ENCODE peak calls at places on chromosomes 5 and 9, in nine cellular contexts. S is psoas muscle; G is ovary; J is CD8-positive, alpha-beta T cell; K is CD8-positive, alpha-beta memory T cell; Z is upper lobe of right lung; P is fibroblast of lung; H is SJSA1; L is Karpas-422. A is an unnamed sample.

GRCh38 chr5:68288756-68289134 is 73.2 kb downstream of the PIK3R1 start:
- DNase-seq in L (no peak), G (peak; percentile 34), P (no peak), K (no peak), S (peak; percentile 51), Z (no peak), H (no peak), J (no peak), A (peak; percentile 54)

GRCh38 chr5:135241536-135241935 is 157.5 kb downstream of the MACROH2A1 start:
- DNase-seq in G (no peak), J (no peak), K (no peak), L (no peak), Z (peak; percentile 28), S (no peak), H (peak; percentile 22), P (no peak), A (peak; percentile 19)

GRCh38 chr5:133314086-133314485 is 262.3 kb downstream of the HSPA4 start:
- DNase-seq in S (no peak), J (no peak), H (no peak), K (no peak), P (no peak), G (no peak), L (no peak), Z (no peak), A (no peak)

GRCh38 chr9:83299094-83299493 is 236.2 kb upstream of the RASEF start:
- DNase-seq in H (no peak), L (no peak), S (no peak), J (no peak), P (no peak), K (no peak), G (no peak), Z (no peak), A (no peak)

GRCh38 chr5:92429642-92430041 is 1046.5 kb upstream of the ARRDC3 start:
- DNase-seq in G (no peak), L (no peak), H (no peak), Z (no peak), S (no peak), K (no peak), P (no peak), J (no peak), A (no peak)

GRCh38 chr9:80650964-80651555 is 1038.3 kb downstream of the TLE1 start:
- DNase-seq in L (no peak), J (no peak), S (no peak), G (no peak), K (no peak), P (peak; percentile 92), Z (no peak), H (no peak), A (no peak)

GRCh38 chr9:98378206-98379193 is 123.1 kb upstream of the TBC1D2 start:
- DNase-seq in J (no peak), K (no peak), S (no peak), P (peak; percentile 29), L (no peak), H (no peak), Z (no peak), G (no peak), A (no peak)

GRCh38 chr5:140402258-140403074 is 833 bp downstream of the ANKHD1 start:
- DNase-seq in Z (peak; percentile 74), K (peak; percentile 29), P (peak; percentile 50), G (no peak), H (peak; percentile 63), L (peak; percentile 83), J (peak; percentile 39), S (peak; percentile 67), A (peak; percentile 28)

GRCh38 chr9:113563856-113564514 is 100.5 kb downstream of the RGS3 start:
- DNase-seq in L (no peak), K (no peak), G (peak; percentile 3), P (no peak), S (peak; percentile 11), Z (peak; percentile 23), H (no peak), J (no peak), A (no peak)

GRCh38 chr9:127109212-127109711 is 13.2 kb downstream of the ANGPTL2 start:
- DNase-seq in J (no peak), P (no peak), S (no peak), L (no peak), G (no peak), Z (no peak), K (no peak), H (no peak), A (no peak)

GRCh38 chr5:79493596-79494343 is 20.2 kb downstream of the HOMER1 start:
- DNase-seq in L (no peak), Z (no peak), K (no peak), G (no peak), S (no peak), P (no peak), J (no peak), H (no peak), A (no peak)

GRCh38 chr9:12739014-12739413 is 35.8 kb upstream of the LURAP1L start:
- DNase-seq in Z (no peak), L (no peak), S (no peak), H (no peak), P (peak; percentile 63), J (no peak), K (no peak), G (no peak), A (no peak)

GRCh38 chr5:9437741-9438240 is 108.1 kb downstream of the SEMA5A start:
- DNase-seq in Z (no peak), P (peak; percentile 90), H (peak; percentile 66), L (no peak), J (no peak), K (no peak), S (no peak), G (no peak), A (no peak)

GRCh38 chr9:130129425-130130061 is 42.7 kb upstream of the NCS1 start:
- DNase-seq in G (no peak), H (no peak), Z (no peak), J (peak; percentile 17), P (peak; percentile 71), S (no peak), L (no peak), K (peak; percentile 12), A (peak; percentile 40)

GRCh38 chr9:136901516-136902258 is 15.4 kb downstream of the TRAF2 start:
- DNase-seq in J (peak; percentile 43), H (peak; percentile 77), G (no peak), K (peak; percentile 49), L (no peak), Z (no peak), P (peak; percentile 64), S (peak; percentile 67), A (peak; percentile 78)

GRCh38 chr5:72402381-72402890 is 82.3 kb downstream of the PTCD2 start:
- DNase-seq in J (no peak), H (no peak), L (no peak), Z (no peak), K (no peak), G (no peak), S (no peak), P (peak; percentile 69), A (no peak)

GRCh38 chr9:13267743-13268142 is 11.7 kb downstream of the MPDZ start:
- DNase-seq in Z (no peak), K (no peak), G (no peak), H (no peak), P (peak; percentile 96), J (no peak), S (no peak), L (no peak), A (no peak)

GRCh38 chr5:2756211-2756746 is 4.8 kb upstream of the IRX2 start:
- DNase-seq in J (no peak), Z (peak; percentile 90), S (no peak), L (no peak), K (no peak), H (no peak), P (peak; percentile 83), G (no peak), A (no peak)

GRCh38 chr9:19298601-19299000 is 68.1 kb downstream of the DENND4C start:
- DNase-seq in P (peak; percentile 5), K (no peak), L (no peak), Z (no peak), S (no peak), H (no peak), G (no peak), J (no peak), A (no peak)

GRCh38 chr5:55450050-55450765 is 84.6 kb downstream of the PLPP1 start:
- DNase-seq in J (no peak), P (peak; percentile 59), K (no peak), Z (no peak), H (no peak), G (no peak), S (no peak), L (no peak), A (no peak)

GRCh38 chr5:106414342-106414741 is 1256.4 kb downstream of the EFNA5 start:
- DNase-seq in J (no peak), S (no peak), P (no peak), L (no peak), H (no peak), K (no peak), G (no peak), Z (no peak), A (no peak)

GRCh38 chr5:37738057-37738691 is 101.7 kb downstream of the GDNF start:
- DNase-seq in L (no peak), P (peak; percentile 93), Z (no peak), G (no peak), S (no peak), H (peak; percentile 68), J (no peak), K (no peak), A (no peak)

GRCh38 chr5:95845401-95845800 is 22.9 kb upstream of the GLRX start:
- DNase-seq in S (no peak), G (no peak), L (no peak), J (no peak), H (no peak), P (no peak), K (no peak), Z (no peak), A (no peak)
- H3K4me1 ChIP-seq in S (peaks cover 15% of the 10 kb centered on the region), G (no peaks in the 10 kb centered on the region), L (peaks cover 4% of the 10 kb centered on the region), J (peaks cover 11% of the 10 kb centered on the region), H (peaks cover 9% of the 10 kb centered on the region), P (peaks cover 6% of the 10 kb centered on the region), K (peaks cover 10% of the 10 kb centered on the region), Z (peaks cover 30% of the 10 kb centered on the region), A (peaks cover 5% of the 10 kb centered on the region)

DNA sequence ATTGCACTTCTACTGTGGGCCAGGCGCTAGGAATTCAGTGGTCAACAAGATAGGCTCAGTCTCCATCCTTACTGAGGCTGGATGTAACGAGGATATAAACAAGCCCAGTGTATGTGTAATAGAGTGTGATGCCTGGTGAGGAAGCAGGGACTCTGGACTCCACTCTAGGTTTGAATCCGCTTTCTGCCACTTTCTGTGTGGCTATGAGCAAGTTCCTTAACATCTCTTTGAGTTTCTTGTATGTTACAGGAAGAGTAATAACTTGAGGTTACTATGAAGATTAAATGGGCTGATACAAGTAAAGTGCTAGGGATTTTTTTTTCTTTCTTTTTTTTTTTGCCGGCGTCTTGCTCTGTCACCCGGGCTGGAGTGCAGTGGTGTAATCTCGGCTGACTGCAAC is 12.4 kb downstream of the DOCK2 start:
- DNase-seq in Z (no peak), K (no peak), G (no peak), H (no peak), S (no peak), L (no peak), P (peak; percentile 52), J (no peak), A (no peak)
- H3K4me1 ChIP-seq in Z (peaks cover 30% of the 10 kb centered on the region), K (peaks cover 72% of the 10 kb centered on the region), G (peaks cover 1% of the 10 kb centered on the region), H (peaks cover 26% of the 10 kb centered on the region), S (no peaks in the 10 kb centered on the region), L (peaks cover 63% of the 10 kb centered on the region), P (peaks cover 7% of the 10 kb centered on the region), J (peaks cover 76% of the 10 kb centered on the region), A (peaks cover 4% of the 10 kb centered on the region)

GRCh38 chr5:1054799-1055775 is 46.5 kb downstream of the NKD2 start:
- DNase-seq in J (no peak), G (peak; percentile 17), Z (no peak), H (no peak), S (peak; percentile 36), P (no peak), K (no peak), L (no peak), A (no peak)
- H3K4me1 ChIP-seq in J (no peaks in the 10 kb centered on the region), G (no peaks in the 10 kb centered on the region), Z (no peaks in the 10 kb centered on the region), H (peaks cover 7% of the 10 kb centered on the region), S (no peaks in the 10 kb centered on the region), P (no peaks in the 10 kb centered on the region), K (no peaks in the 10 kb centered on the region), L (no peaks in the 10 kb centered on the region), A (no peaks in the 10 kb centered on the region)

GRCh38 chr9:27518006-27518405 is 6.1 kb upstream of the IFNK start:
- DNase-seq in J (no peak), L (no peak), H (no peak), G (no peak), Z (no peak), K (no peak), P (no peak), S (no peak), A (no peak)
- H3K4me1 ChIP-seq in J (no peaks in the 10 kb centered on the region), L (no peaks in the 10 kb centered on the region), H (no peaks in the 10 kb centered on the region), G (peaks cover 9% of the 10 kb centered on the region), Z (no peaks in the 10 kb centered on the region), K (no peaks in the 10 kb centered on the region), P (no peaks in the 10 kb centered on the region), S (no peaks in the 10 kb centered on the region), A (no peaks in the 10 kb centered on the region)

A was measured in Peyer's patch.